ENCODE peak calls at places on chromosome 11, in four cellular contexts. One of them, this sample, is unnamed.

GRCh38 chr11:2828585-2829330 is 56.8 kb downstream of the CDKN1C start:
- DNase-seq in esophagus muscularis mucosa: no peak
- DNase-seq in A549: no peak
- DNase-seq in transverse colon: no peak
- DNase-seq in this sample: no peak

GRCh38 chr11:134656861-134657540 is 245.0 kb upstream of the B3GAT1 start:
- DNase-seq in esophagus muscularis mucosa: no peak
- DNase-seq in A549: no peak
- DNase-seq in transverse colon: no peak
- DNase-seq in this sample: peak; percentile 20

GRCh38 chr11:36311926-36312592 is 16.0 kb downstream of the PRR5L start:
- DNase-seq in esophagus muscularis mucosa: no peak
- DNase-seq in A549: no peak
- DNase-seq in transverse colon: no peak
- DNase-seq in this sample: no peak

GRCh38 chr11:71181566-71181965 is 70.8 kb downstream of the SHANK2 start:
- DNase-seq in esophagus muscularis mucosa: no peak
- DNase-seq in A549: no peak
- DNase-seq in transverse colon: no peak
- DNase-seq in this sample: no peak

GRCh38 chr11:12390687-12391110 is 13.3 kb downstream of the PARVA start:
- DNase-seq in esophagus muscularis mucosa: peak; percentile 90
- DNase-seq in A549: no peak
- DNase-seq in transverse colon: no peak
- DNase-seq in this sample: no peak

GRCh38 chr11:112128483-112129121 is 35.3 kb downstream of the IL18 start:
- DNase-seq in esophagus muscularis mucosa: no peak
- DNase-seq in A549: peak; percentile 66
- DNase-seq in transverse colon: peak; percentile 90
- DNase-seq in this sample: peak; percentile 39

GRCh38 chr11:37509471-37509870 is 911.4 kb upstream of the RAG2 start:
- DNase-seq in esophagus muscularis mucosa: no peak
- DNase-seq in A549: no peak
- DNase-seq in transverse colon: no peak
- DNase-seq in this sample: no peak

GRCh38 chr11:9861860-9862725 is 198.2 kb downstream of the SWAP70 start:
- DNase-seq in esophagus muscularis mucosa: no peak
- DNase-seq in A549: peak; percentile 58
- DNase-seq in transverse colon: peak; percentile 57
- DNase-seq in this sample: peak; percentile 47

GRCh38 chr11:76205252-76206076 is 838 bp downstream of the WNT11 start:
- DNase-seq in esophagus muscularis mucosa: no peak
- DNase-seq in A549: no peak
- DNase-seq in transverse colon: no peak
- DNase-seq in this sample: no peak

GRCh38 chr11:65565624-65566453 is 4.4 kb upstream of the ZNRD2 start:
- DNase-seq in esophagus muscularis mucosa: no peak
- DNase-seq in A549: no peak
- DNase-seq in transverse colon: no peak
- DNase-seq in this sample: no peak

GRCh38 chr11:43575931-43576833 is 104.4 kb upstream of the HSD17B12 start:
- DNase-seq in esophagus muscularis mucosa: no peak
- DNase-seq in A549: no peak
- DNase-seq in transverse colon: no peak
- DNase-seq in this sample: no peak

GRCh38 chr11:79440451-79441158 is at the start of gene TENM4:
- DNase-seq in esophagus muscularis mucosa: no peak
- DNase-seq in A549: no peak
- DNase-seq in transverse colon: peak; percentile 35
- DNase-seq in this sample: peak; percentile 56

GRCh38 chr11:126988655-126989054 is 11.9 kb downstream of the KIRREL3 start:
- DNase-seq in esophagus muscularis mucosa: no peak
- DNase-seq in A549: no peak
- DNase-seq in transverse colon: no peak
- DNase-seq in this sample: no peak

GRCh38 chr11:20360650-20361049 is 2.9 kb upstream of the HTATIP2 start:
- DNase-seq in esophagus muscularis mucosa: no peak
- DNase-seq in A549: no peak
- DNase-seq in transverse colon: peak; percentile 24
- DNase-seq in this sample: peak; percentile 38

GRCh38 chr11:67024410-67024809 is 1.5 kb downstream of the SYT12 start:
- DNase-seq in esophagus muscularis mucosa: no peak
- DNase-seq in A549: no peak
- DNase-seq in transverse colon: no peak
- DNase-seq in this sample: no peak

GRCh38 chr11:110478410-110478809 is 48.7 kb downstream of the FDX1 start:
- DNase-seq in esophagus muscularis mucosa: no peak
- DNase-seq in A549: no peak
- DNase-seq in transverse colon: no peak
- DNase-seq in this sample: no peak

GRCh38 chr11:106442032-106442431 is 364.6 kb downstream of the AASDHPPT start:
- DNase-seq in esophagus muscularis mucosa: no peak
- DNase-seq in A549: no peak
- DNase-seq in transverse colon: no peak
- DNase-seq in this sample: no peak

GRCh38 chr11:46918087-46918751 is at the start of gene LRP4:
- DNase-seq in esophagus muscularis mucosa: no peak
- DNase-seq in A549: peak; percentile 70
- DNase-seq in transverse colon: peak; percentile 69
- DNase-seq in this sample: peak; percentile 52

GRCh38 chr11:100991541-100991940 is 138.1 kb downstream of the PGR start:
- DNase-seq in esophagus muscularis mucosa: no peak
- DNase-seq in A549: no peak
- DNase-seq in transverse colon: no peak
- DNase-seq in this sample: no peak

GRCh38 chr11:10979529-10979928 is 121.7 kb upstream of the ZBED5 start:
- DNase-seq in esophagus muscularis mucosa: no peak
- DNase-seq in A549: no peak
- DNase-seq in transverse colon: no peak
- DNase-seq in this sample: no peak

GRCh38 chr11:64341429-64341828 is 1.4 kb downstream of the CCDC88B start:
- DNase-seq in esophagus muscularis mucosa: no peak
- DNase-seq in A549: no peak
- DNase-seq in transverse colon: no peak
- DNase-seq in this sample: no peak

DNA sequence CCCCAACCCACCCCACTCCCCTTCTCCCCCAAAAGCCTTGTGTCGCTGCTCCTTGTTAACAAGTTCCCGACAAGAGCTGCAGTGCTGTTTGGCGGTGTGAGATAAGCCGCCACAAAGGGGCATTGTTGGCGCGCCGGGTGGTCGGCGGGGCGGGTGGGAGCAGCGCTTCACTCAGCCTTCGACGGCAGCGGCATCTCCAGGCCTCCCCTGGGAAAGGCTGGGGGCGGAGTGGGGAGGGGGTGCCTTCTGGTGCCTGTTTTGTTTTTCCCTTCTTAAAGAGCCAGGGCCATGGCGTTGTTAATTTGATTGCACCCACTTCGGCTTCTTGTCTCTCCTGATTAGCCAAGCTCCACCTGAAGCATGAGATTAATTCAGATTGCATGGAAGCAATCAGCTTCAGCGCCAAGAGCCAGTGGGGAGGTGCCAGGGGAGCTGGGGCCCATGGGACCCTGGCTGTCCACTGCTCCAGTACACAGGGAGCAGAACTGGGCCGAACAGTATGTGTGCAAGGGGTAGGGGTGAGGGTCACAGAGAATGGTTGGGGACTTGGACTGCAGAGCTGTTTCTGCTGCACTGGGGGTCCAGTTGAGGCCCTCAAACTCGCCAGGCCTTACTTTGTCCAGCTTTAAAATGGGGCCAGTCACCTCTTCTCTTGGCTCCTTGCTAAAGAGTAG is 165.1 kb downstream of the CEP164 start:
- DNase-seq in esophagus muscularis mucosa: no peak
- DNase-seq in A549: no peak
- DNase-seq in transverse colon: no peak
- DNase-seq in this sample: no peak
- TF ChIP-seq POLR2A in esophagus muscularis mucosa: no peak
- TF ChIP-seq POLR2A in A549: no peak
- TF ChIP-seq POLR2A in transverse colon: no peak
- TF ChIP-seq POLR2A in this sample: no peak

GRCh38 chr11:121460941-121461514 is 8.3 kb upstream of the SORL1-AS1 start:
- DNase-seq in esophagus muscularis mucosa: no peak
- DNase-seq in A549: no peak
- DNase-seq in transverse colon: no peak
- DNase-seq in this sample: no peak
- H3K4me1 ChIP-seq in esophagus muscularis mucosa: peaks cover 30% of the 10 kb centered on the region
- H3K4me1 ChIP-seq in A549: peaks cover 24% of the 10 kb centered on the region
- H3K4me1 ChIP-seq in transverse colon: peaks cover 39% of the 10 kb centered on the region
- H3K4me1 ChIP-seq in this sample: peaks cover 19% of the 10 kb centered on the region

DNA sequence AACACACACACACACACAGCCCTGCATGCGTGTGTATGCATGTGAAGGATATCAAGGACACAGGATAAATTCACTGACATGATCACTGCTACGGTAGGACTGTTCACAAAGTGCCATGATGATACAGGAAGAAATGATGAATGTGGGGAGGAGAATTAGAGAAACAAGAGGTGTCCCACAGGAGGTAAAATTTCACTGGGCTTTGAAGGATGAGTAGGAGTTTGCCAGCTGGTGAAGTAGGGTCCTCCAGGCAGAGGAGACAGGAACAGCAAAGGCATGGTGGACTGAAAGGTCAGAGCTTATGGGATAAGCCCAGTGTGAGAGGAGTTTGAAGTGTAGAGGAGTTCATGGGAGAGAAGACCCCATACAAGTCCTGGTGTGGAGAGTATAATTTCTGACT is 18.6 kb downstream of the NECTIN1 start:
- DNase-seq in esophagus muscularis mucosa: no peak
- DNase-seq in A549: no peak
- DNase-seq in transverse colon: no peak
- DNase-seq in this sample: no peak
- TF ChIP-seq POLR2A in esophagus muscularis mucosa: no peak
- TF ChIP-seq POLR2A in A549: no peak
- TF ChIP-seq POLR2A in transverse colon: no peak
- TF ChIP-seq POLR2A in this sample: no peak

GRCh38 chr11:62548545-62549335 is 2.1 kb upstream of the AHNAK start:
- DNase-seq in esophagus muscularis mucosa: no peak
- DNase-seq in A549: peak; percentile 28
- DNase-seq in transverse colon: peak; percentile 68
- DNase-seq in this sample: peak; percentile 82
- H3K4me1 ChIP-seq in esophagus muscularis mucosa: peaks cover 67% of the 10 kb centered on the region
- H3K4me1 ChIP-seq in A549: peaks cover 57% of the 10 kb centered on the region
- H3K4me1 ChIP-seq in transverse colon: peaks cover 78% of the 10 kb centered on the region
- H3K4me1 ChIP-seq in this sample: peaks cover 78% of the 10 kb centered on the region

DNA sequence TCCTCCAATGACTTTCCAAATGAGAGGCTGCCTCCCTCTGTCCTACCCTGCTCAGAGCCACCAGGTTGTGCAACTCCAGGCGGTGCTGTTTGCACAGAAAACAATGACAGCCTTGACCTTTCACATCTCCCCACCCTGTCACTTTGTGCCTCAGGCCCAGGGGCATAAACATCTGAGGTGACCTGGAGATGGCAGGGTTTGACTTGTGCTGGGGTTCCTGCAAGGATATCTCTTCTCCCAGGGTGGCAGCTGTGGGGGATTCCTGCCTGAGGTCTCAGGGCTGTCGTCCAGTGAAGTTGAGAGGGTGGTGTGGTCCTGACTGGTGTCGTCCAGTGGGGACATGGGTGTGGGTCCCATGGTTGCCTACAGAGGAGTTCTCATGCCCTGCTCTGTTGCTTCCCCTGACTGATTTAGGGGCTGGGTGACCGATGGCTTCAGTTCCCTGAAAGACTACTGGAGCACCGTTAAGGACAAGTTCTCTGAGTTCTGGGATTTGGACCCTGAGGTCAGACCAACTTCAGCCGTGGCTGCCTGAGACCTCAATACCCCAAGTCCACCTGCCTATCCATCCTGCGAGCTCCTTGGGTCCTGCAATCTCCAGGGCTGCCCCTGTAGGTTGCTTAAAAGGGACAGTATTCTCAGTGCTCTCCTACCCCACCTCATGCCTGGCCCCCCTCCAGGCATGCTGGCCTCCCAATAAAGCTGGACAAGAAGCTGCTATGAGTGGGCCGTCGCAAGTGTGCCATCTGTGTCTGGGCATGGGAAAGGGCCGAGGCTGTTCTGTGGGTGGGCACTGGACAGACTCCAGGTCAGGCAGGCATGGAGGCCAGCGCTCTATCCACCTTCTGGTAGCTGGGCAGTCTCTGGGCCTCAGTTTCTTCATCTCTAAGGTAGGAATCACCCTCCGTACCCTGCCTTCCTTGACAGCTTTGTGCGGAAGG is 2.9 kb downstream of the APOC3 start:
- DNase-seq in esophagus muscularis mucosa: no peak
- DNase-seq in A549: no peak
- DNase-seq in transverse colon: no peak
- DNase-seq in this sample: peak; percentile 64
- TF ChIP-seq POLR2A in esophagus muscularis mucosa: no peak
- TF ChIP-seq POLR2A in A549: no peak
- TF ChIP-seq POLR2A in transverse colon: no peak
- TF ChIP-seq POLR2A in this sample: no peak

DNA sequence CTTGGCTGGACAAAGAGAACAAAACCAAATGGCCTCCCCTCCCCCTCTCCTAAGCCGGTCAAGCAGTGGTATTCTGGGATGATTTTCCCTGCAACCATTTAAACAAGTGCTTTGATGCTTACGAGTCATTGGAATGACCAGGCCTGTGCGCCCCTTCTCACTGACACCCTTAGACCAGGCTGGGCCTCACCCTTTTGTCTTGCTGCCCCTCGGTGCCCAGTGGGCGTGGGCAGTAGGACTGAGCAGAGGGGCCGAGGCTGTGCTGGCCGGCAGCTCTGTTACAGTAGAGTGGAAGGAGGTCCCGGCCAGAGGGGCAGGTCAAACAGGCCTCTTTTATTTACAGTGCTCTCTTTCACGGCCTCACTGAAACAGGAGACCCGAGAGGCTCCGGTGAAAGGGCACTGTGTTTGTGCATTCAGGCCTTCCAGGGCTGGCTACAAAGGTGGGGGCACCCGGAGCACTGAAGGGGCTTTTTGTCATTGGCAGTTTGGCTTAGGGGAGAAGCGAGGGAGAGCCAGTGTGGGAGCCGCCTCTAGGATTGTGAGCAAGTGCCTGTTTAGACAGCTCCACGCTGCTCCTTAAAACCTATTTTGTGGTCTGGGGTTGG is 32.4 kb downstream of the ZBTB16 start:
- DNase-seq in esophagus muscularis mucosa: no peak
- DNase-seq in A549: no peak
- DNase-seq in transverse colon: no peak
- DNase-seq in this sample: no peak
- H3K4me1 ChIP-seq in esophagus muscularis mucosa: peaks cover 100% of the 10 kb centered on the region
- H3K4me1 ChIP-seq in A549: no peaks in the 10 kb centered on the region
- H3K4me1 ChIP-seq in transverse colon: peaks cover 69% of the 10 kb centered on the region
- H3K4me1 ChIP-seq in this sample: peaks cover 97% of the 10 kb centered on the region